ENCODE peak calls at places on chromosomes 1 and 21, in seven cellular contexts. G is CD4-positive, alpha-beta T cell; M is CD8-positive, alpha-beta T cell; Z is A549; E is heart left ventricle; T is left ventricle myocardium inferior; L is effector memory CD4-positive, alpha-beta T cell. U is an unnamed sample.

GRCh38 chr21:20313013-20313412 is 685.2 kb upstream of the NCAM2 start:
- DNase-seq in T (no peak), G (no peak), Z (no peak), L (no peak), M (no peak), E (no peak), U (no peak)

GRCh38 chr1:72745413-72745812 is 463.1 kb upstream of the NEGR1 start:
- DNase-seq in G (no peak), M (no peak), E (no peak), T (no peak), L (no peak), Z (no peak), U (no peak)

GRCh38 chr1:96355961-96356360 is 365.6 kb upstream of the PTBP2 start:
- DNase-seq in Z (no peak), L (no peak), M (no peak), E (no peak), G (no peak), T (no peak), U (no peak)

GRCh38 chr21:27802816-27803475 is 836.1 kb upstream of the ADAMTS5 start:
- DNase-seq in L (no peak), M (no peak), T (no peak), Z (peak; percentile 16), G (no peak), E (no peak), U (no peak)

GRCh38 chr1:155909894-155910293 is 1.3 kb downstream of the RIT1 start:
- DNase-seq in M (no peak), G (no peak), Z (peak; percentile 53), T (no peak), L (no peak), E (no peak), U (no peak)

GRCh38 chr1:92944901-92945747 is 16.1 kb downstream of the DIPK1A start:
- DNase-seq in E (no peak), L (no peak), Z (no peak), M (no peak), G (no peak), T (no peak), U (no peak)

GRCh38 chr1:233448290-233448689 is 120.8 kb downstream of the MAP3K21 start:
- DNase-seq in Z (no peak), T (no peak), M (no peak), L (no peak), G (no peak), E (no peak), U (no peak)

GRCh38 chr1:6386371-6386949 is 7.1 kb downstream of the ACOT7 start:
- DNase-seq in E (no peak), M (no peak), Z (no peak), L (no peak), G (no peak), T (no peak), U (no peak)

GRCh38 chr1:65434760-65435159 is 14.3 kb downstream of the LEPR start:
- DNase-seq in E (no peak), G (no peak), M (no peak), T (no peak), L (no peak), Z (no peak), U (no peak)

GRCh38 chr21:36209626-36210171 is 53.1 kb downstream of the DOP1B start:
- DNase-seq in E (no peak), Z (peak; percentile 81), T (no peak), L (no peak), M (peak; percentile 46), G (peak; percentile 15), U (no peak)

GRCh38 chr1:30807318-30808066 is 49.9 kb upstream of the LAPTM5 start:
- DNase-seq in T (peak; percentile 47), M (no peak), L (no peak), G (no peak), E (peak; percentile 79), Z (no peak), U (no peak)

GRCh38 chr1:58032621-58033073 is 513.9 kb downstream of the OMA1 start:
- DNase-seq in Z (no peak), E (no peak), G (no peak), M (no peak), T (no peak), L (no peak), U (no peak)

GRCh38 chr1:37811027-37811655 is 3.1 kb upstream of the YRDC start:
- DNase-seq in T (peak; percentile 48), E (peak; percentile 69), G (peak; percentile 46), Z (peak; percentile 85), L (peak; percentile 20), M (peak; percentile 65), U (no peak)

GRCh38 chr1:93701619-93702018 is 20.0 kb upstream of the BCAR3 start:
- DNase-seq in E (no peak), Z (peak; percentile 93), M (no peak), G (no peak), T (no peak), L (no peak), U (peak; percentile 99)

GRCh38 chr1:160544647-160545046 is 21.6 kb upstream of the SLAMF6 start:
- DNase-seq in T (no peak), Z (peak; percentile 28), E (no peak), M (no peak), G (no peak), L (no peak), U (no peak)

GRCh38 chr1:225849905-225850304 is 32.3 kb downstream of the TMEM63A start:
- DNase-seq in T (no peak), E (peak; percentile 83), G (no peak), L (no peak), M (peak; percentile 57), Z (no peak), U (no peak)

GRCh38 chr1:5559078-5559477 is 433.1 kb downstream of the NPHP4 start:
- DNase-seq in Z (no peak), M (no peak), L (no peak), G (no peak), T (no peak), E (no peak), U (no peak)

GRCh38 chr1:40646385-40646784 is 19.1 kb downstream of the RIMS3 start:
- DNase-seq in E (no peak), T (no peak), Z (no peak), L (no peak), G (no peak), M (no peak), U (no peak)

GRCh38 chr1:156652131-156652991 is 10.4 kb downstream of the BCAN start:
- DNase-seq in L (no peak), Z (no peak), M (no peak), G (no peak), T (no peak), E (no peak), U (no peak)

GRCh38 chr1:178513278-178513983 is 522 bp downstream of the TEX35 start:
- DNase-seq in E (peak; percentile 76), M (no peak), Z (no peak), L (no peak), G (no peak), T (peak; percentile 49), U (no peak)

GRCh38 chr1:81967957-81968356 is 167.2 kb downstream of the ADGRL2 start:
- DNase-seq in M (no peak), E (no peak), Z (no peak), L (no peak), G (no peak), T (no peak), U (no peak)

GRCh38 chr1:14980801-14981200 is 172.7 kb upstream of the TMEM51 start:
- DNase-seq in Z (no peak), G (no peak), T (no peak), M (no peak), L (no peak), E (no peak), U (no peak)

GRCh38 chr1:223709598-223709997 is 2.7 kb upstream of the CAPN2 start:
- DNase-seq in E (no peak), G (no peak), M (no peak), Z (peak; percentile 48), T (no peak), L (no peak), U (no peak)

DNA sequence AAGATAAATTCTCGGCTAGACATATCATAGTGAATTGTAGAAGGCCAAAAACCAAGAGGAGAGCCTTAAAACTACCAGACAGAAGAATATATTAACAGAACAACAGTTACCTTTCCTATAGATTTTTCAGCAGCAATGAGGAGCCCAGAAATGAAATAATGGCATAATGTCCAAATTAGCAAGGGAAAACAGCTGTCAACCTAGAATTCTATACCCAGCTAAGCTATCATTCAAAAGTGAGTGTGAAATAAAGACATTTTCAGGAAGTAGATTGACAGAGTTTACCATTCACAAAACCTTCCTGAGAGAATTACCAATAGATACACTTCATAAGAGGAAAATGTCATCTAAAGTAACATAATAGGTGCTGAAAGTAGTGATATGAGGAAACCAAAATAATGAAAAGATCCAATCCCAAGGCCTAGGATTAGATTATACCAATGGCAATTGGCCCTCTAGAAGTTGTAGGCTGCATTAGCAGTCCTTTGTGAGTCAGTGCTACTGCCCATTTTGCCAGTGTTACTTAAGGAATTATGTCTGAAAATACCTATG is 34.5 kb downstream of the OBSCN start:
- DNase-seq in L (no peak), M (no peak), T (no peak), E (no peak), Z (no peak), G (no peak), U (no peak)
- H3K9me3 ChIP-seq in L (peaks cover 7% of the 10 kb centered on the region), M (peaks cover 13% of the 10 kb centered on the region), T (peaks cover 57% of the 10 kb centered on the region), E (peaks cover 30% of the 10 kb centered on the region), Z (peaks cover 76% of the 10 kb centered on the region), G (peaks cover 59% of the 10 kb centered on the region), U (no peaks in the 10 kb centered on the region)

GRCh38 chr1:209187589-209187988 is 395.9 kb upstream of the CAMK1G start:
- DNase-seq in E (no peak), Z (no peak), M (no peak), L (no peak), G (no peak), T (no peak), U (no peak)

DNA sequence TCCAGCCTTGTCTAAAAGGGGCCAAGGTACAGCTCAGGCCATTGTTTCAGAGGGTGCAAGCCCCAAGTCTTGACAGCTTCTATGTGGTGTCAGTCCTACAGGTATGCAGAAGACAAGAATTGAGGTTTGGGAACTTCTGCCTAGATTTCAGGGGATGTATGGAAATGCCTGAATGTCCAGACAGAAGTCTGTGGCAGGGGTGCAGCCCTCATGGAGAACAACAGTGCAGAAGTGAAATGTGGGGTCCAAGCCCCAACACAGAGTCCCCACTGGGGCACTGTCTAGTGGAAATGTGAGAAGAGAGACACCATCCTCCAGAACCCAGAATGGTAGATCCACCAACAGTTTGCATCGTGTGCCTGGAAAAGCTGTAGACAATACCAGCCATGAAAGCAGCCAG is 400.3 kb upstream of the CAMK1G start:
- DNase-seq in Z (no peak), G (no peak), M (no peak), T (no peak), L (no peak), E (no peak), U (no peak)
- H3K9me3 ChIP-seq in Z (peaks cover 7% of the 10 kb centered on the region), G (peaks cover 5% of the 10 kb centered on the region), M (no peaks in the 10 kb centered on the region), T (peaks cover 43% of the 10 kb centered on the region), L (no peaks in the 10 kb centered on the region), E (peaks cover 21% of the 10 kb centered on the region), U (no peaks in the 10 kb centered on the region)

GRCh38 chr1:239733995-239734394 is 347.6 kb downstream of the CHRM3 start:
- DNase-seq in L (no peak), M (no peak), G (no peak), T (no peak), E (no peak), Z (no peak), U (no peak)
- H3K9me3 ChIP-seq in L (no peaks in the 10 kb centered on the region), M (no peaks in the 10 kb centered on the region), G (no peaks in the 10 kb centered on the region), T (no peaks in the 10 kb centered on the region), E (no peaks in the 10 kb centered on the region), Z (no peaks in the 10 kb centered on the region), U (no peaks in the 10 kb centered on the region)

GRCh38 chr1:114043046-114043445 is 63.8 kb downstream of the OLFML3 start:
- DNase-seq in M (no peak), G (no peak), E (no peak), T (no peak), L (no peak), Z (no peak), U (no peak)
- H3K9me3 ChIP-seq in M (no peaks in the 10 kb centered on the region), G (no peaks in the 10 kb centered on the region), E (no peaks in the 10 kb centered on the region), T (peaks cover 8% of the 10 kb centered on the region), L (no peaks in the 10 kb centered on the region), Z (no peaks in the 10 kb centered on the region), U (no peaks in the 10 kb centered on the region)